ENCODE peak calls at places on chromosomes 6 and 20, in four cellular contexts. L, A, T and R are unnamed samples.

GRCh38 chr6:35776364-35777215 is at the start of gene CLPSL2:
- DNase-seq in L (no peak), T (no peak), A (no peak), R (peak; percentile 38)

GRCh38 chr6:20534295-20534897 is at the start of gene CDKAL1:
- DNase-seq in L (peak; percentile 91), A (peak; percentile 94), T (peak; percentile 76), R (peak; percentile 83)

GRCh38 chr20:37807491-37807890 is 95.4 kb upstream of the VSTM2L start:
- DNase-seq in A (no peak), L (no peak), T (no peak), R (peak; percentile 66)

GRCh38 chr6:498795-499231 is 107.3 kb downstream of the IRF4 start:
- DNase-seq in T (no peak), A (peak; percentile 60), L (no peak), R (no peak)

GRCh38 chr6:4879724-4880372 is 103.6 kb downstream of the CDYL start:
- DNase-seq in T (no peak), A (no peak), L (no peak), R (peak; percentile 4)

GRCh38 chr6:170030284-170031095 is 260.4 kb downstream of the DLL1 start:
- DNase-seq in T (no peak), L (no peak), A (no peak), R (no peak)

GRCh38 chr20:20370087-20370575 is 2.2 kb downstream of the INSM1 start:
- DNase-seq in T (no peak), L (no peak), A (no peak), R (no peak)

GRCh38 chr6:44898296-44898930 is 429.7 kb upstream of the RUNX2 start:
- DNase-seq in T (no peak), L (no peak), A (no peak), R (no peak)

GRCh38 chr6:149933461-149933860 is 8.4 kb upstream of the ULBP2 start:
- DNase-seq in A (no peak), L (no peak), T (no peak), R (no peak)

GRCh38 chr6:45138765-45139164 is 189.4 kb upstream of the RUNX2 start:
- DNase-seq in T (no peak), A (no peak), L (no peak), R (no peak)

GRCh38 chr6:31720196-31720770 is 1.3 kb downstream of the LY6G6C start:
- DNase-seq in L (no peak), T (no peak), A (no peak), R (no peak)

GRCh38 chr6:13413906-13414555 is 73.4 kb downstream of the GFOD1 start:
- DNase-seq in A (no peak), T (no peak), L (no peak), R (no peak)

GRCh38 chr6:111589366-111589765 is 16.3 kb downstream of the TRAF3IP2 start:
- DNase-seq in T (no peak), A (no peak), L (no peak), R (no peak)

GRCh38 chr6:49607391-49607982 is 29.2 kb downstream of the RHAG start:
- DNase-seq in T (no peak), A (no peak), L (no peak), R (peak; percentile 11)
- H3K4me3 ChIP-seq in T (no peak overlapping the region), A (no peak overlapping the region), L (no peak overlapping the region), R (no peak overlapping the region)

GRCh38 chr6:168384045-168385038 is 56.6 kb upstream of the SMOC2 start:
- DNase-seq in L (no peak), T (no peak), A (no peak), R (no peak)

GRCh38 chr6:168383062-168383854 is 57.7 kb upstream of the SMOC2 start:
- DNase-seq in T (no peak), L (no peak), A (no peak), R (no peak)

GRCh38 chr6:168380956-168381605 is 59.9 kb upstream of the SMOC2 start:
- DNase-seq in T (no peak), A (no peak), L (no peak), R (no peak)

GRCh38 chr6:168385380-168385779 is 55.6 kb upstream of the SMOC2 start:
- DNase-seq in T (no peak), L (no peak), A (no peak), R (no peak)

DNA sequence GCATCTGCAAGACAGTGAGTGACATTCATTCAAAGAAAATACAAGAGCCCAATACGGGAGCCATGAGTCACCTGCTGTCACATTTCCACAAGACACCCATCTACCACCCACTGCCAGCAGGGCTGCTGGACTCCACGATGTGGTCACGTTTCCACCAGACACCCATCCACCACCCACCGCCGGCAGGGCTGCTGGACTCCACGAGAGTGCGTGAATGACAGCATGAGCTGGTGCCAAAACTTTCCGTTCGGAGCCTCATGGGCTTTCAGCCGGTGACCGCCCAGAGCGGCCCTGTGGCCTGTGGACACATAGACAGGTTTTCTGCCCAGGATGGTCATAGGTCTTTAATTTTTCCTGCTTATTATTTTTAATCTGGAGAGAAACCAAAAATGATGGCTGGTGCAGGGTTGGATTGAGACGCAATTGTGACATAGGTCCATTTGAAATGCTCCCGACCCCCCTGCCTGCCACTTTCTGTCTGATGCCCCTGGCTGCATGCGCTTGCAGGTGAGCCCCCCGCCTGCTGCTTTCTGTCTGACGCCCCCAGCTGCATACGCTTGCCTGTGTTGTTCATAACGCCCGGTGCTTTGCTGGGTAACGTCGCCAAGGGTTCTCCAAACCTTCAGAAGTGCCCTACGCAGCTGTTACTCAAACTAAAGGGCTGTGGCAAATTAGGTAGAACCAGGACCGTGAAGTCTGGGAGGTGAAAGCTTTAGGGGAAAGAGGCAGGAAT is 59.1 kb upstream of the SMOC2 start:
- DNase-seq in L (no peak), A (no peak), T (no peak), R (no peak)
- H3K9me3 ChIP-seq in L (no peaks in the 10 kb centered on the region), A (no peaks in the 10 kb centered on the region), T (no peaks in the 10 kb centered on the region), R (no peaks in the 10 kb centered on the region)

GRCh38 chr6:73580247-73581149 is 59.7 kb upstream of the EEF1A1 start:
- DNase-seq in L (peak; percentile 85), T (peak; percentile 74), A (peak; percentile 72), R (peak; percentile 93)

GRCh38 chr6:73579851-73580246 is 59.0 kb upstream of the EEF1A1 start:
- DNase-seq in L (peak; percentile 60), T (no peak), A (no peak), R (peak; percentile 61)

GRCh38 chr6:73577605-73578160 is 56.9 kb upstream of the EEF1A1 start:
- DNase-seq in L (no peak), T (no peak), A (no peak), R (peak; percentile 43)

GRCh38 chr6:73579389-73579788 is 58.6 kb upstream of the EEF1A1 start:
- DNase-seq in L (peak; percentile 52), T (no peak), A (no peak), R (peak; percentile 45)

GRCh38 chr6:73581293-73581692 is 60.5 kb upstream of the EEF1A1 start:
- DNase-seq in T (no peak), L (no peak), A (no peak), R (no peak)
- H3K4me3 ChIP-seq in T (no peak overlapping the region), L (no peak overlapping the region), A (no peak overlapping the region), R (no peak overlapping the region)

DNA sequence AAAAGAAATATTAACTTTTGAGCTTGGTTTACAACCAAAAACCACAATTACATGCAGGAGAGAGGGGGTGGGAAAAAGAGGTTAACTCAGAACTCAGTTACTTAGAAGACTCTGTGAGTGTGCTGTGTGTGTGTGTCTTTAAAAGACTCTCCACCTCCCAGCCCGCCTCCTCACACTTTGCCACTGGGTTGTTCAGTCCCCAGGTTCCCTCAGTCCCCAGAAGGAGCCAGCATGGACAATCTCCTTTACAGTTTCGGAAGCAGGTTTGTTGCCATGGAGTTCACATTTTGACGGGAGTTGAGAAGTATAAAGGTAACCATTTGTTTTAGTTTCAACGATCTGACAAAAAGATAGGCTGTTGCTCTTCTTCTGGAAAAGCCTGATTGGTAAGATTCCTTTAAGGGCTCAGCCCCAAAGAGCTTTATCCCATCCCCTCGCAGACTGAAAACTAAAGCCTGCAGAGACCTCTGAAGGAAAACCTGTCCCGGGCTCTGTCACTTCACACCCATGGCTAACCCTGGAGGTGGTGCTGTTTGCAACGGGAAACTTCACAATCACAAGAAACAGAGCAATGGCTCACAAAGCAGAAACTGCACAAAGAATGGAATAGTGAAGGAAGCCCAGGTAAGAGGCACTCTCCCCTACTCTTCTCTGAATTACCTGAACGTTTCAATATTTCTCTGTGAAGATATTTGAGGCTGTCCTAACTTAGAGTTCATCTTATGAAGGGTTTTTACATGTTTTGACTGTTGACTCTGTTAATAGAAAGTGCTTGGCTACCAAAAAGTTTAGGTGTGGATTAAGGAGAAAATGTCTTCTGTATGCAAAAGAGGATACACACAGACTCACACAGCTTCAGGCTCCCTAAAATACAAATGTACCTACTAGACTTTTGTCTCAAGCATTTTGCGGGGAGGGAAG is at the start of gene SPTLC3:
- DNase-seq in T (peak; percentile 15), A (no peak), L (peak; percentile 40), R (no peak)
- H3K9me3 ChIP-seq in T (no peaks in the 10 kb centered on the region), A (no peaks in the 10 kb centered on the region), L (no peaks in the 10 kb centered on the region), R (no peaks in the 10 kb centered on the region)